ENCODE peak calls at places on chromosomes 4 and X, in ten cellular contexts. One of them, this sample, is unnamed.

GRCh38 chrX:71492086-71493065 is 40.5 kb upstream of the OGT start:
- DNase-seq in activated naive CD8-positive, alpha-beta T cell treated with anti-CD3 and anti-CD28 coated beads, Interleukin-2, amount 10 ng/mL, durations not matched to agents 7 days and 5 days: peak
- DNase-seq in H7: peak
- DNase-seq in foreskin melanocyte: no peak
- DNase-seq in cardiac fibroblast: no peak
- DNase-seq in astrocyte of the cerebellum: peak
- DNase-seq in stimulated activated CD8-positive, alpha-beta memory T cell treated with anti-CD3 and anti-CD28 coated beads, Interleukin-7, amount 100 ng/mL, for 1 hour: no peak
- DNase-seq in Right ventricle myocardium inferior: peak
- DNase-seq in NCI-H1417: no peak
- DNase-seq in MV-4-11: peak
- DNase-seq in this sample: no peak

GRCh38 chrX:19571708-19572107 is 56.4 kb upstream of the MAP3K15 start:
- DNase-seq in foreskin melanocyte: no peak
- DNase-seq in MV-4-11: no peak
- DNase-seq in NCI-H1417: no peak
- DNase-seq in Right ventricle myocardium inferior: no peak
- DNase-seq in H7: no peak
- DNase-seq in cardiac fibroblast: no peak
- DNase-seq in astrocyte of the cerebellum: no peak
- DNase-seq in stimulated activated CD8-positive, alpha-beta memory T cell treated with anti-CD3 and anti-CD28 coated beads, Interleukin-7, amount 100 ng/mL, for 1 hour: no peak
- DNase-seq in activated naive CD8-positive, alpha-beta T cell treated with anti-CD3 and anti-CD28 coated beads, Interleukin-2, amount 10 ng/mL, durations not matched to agents 7 days and 5 days: no peak
- DNase-seq in this sample: no peak

GRCh38 chrX:477441-478012 is 90.8 kb upstream of the PPP2R3B start:
- DNase-seq in H7: no peak
- DNase-seq in astrocyte of the cerebellum: no peak
- DNase-seq in Right ventricle myocardium inferior: no peak
- DNase-seq in cardiac fibroblast: no peak
- DNase-seq in foreskin melanocyte: no peak
- DNase-seq in stimulated activated CD8-positive, alpha-beta memory T cell treated with anti-CD3 and anti-CD28 coated beads, Interleukin-7, amount 100 ng/mL, for 1 hour: no peak
- DNase-seq in NCI-H1417: no peak
- DNase-seq in MV-4-11: no peak
- DNase-seq in activated naive CD8-positive, alpha-beta T cell treated with anti-CD3 and anti-CD28 coated beads, Interleukin-2, amount 10 ng/mL, durations not matched to agents 7 days and 5 days: no peak
- DNase-seq in this sample: no peak

GRCh38 chrX:97238632-97239031 is 354.9 kb downstream of the RPA4 start:
- DNase-seq in NCI-H1417: no peak
- DNase-seq in cardiac fibroblast: peak
- DNase-seq in Right ventricle myocardium inferior: no peak
- DNase-seq in H7: no peak
- DNase-seq in activated naive CD8-positive, alpha-beta T cell treated with anti-CD3 and anti-CD28 coated beads, Interleukin-2, amount 10 ng/mL, durations not matched to agents 7 days and 5 days: no peak
- DNase-seq in foreskin melanocyte: peak
- DNase-seq in stimulated activated CD8-positive, alpha-beta memory T cell treated with anti-CD3 and anti-CD28 coated beads, Interleukin-7, amount 100 ng/mL, for 1 hour: no peak
- DNase-seq in MV-4-11: no peak
- DNase-seq in astrocyte of the cerebellum: peak
- DNase-seq in this sample: no peak

GRCh38 chr4:165425629-165426028 is 46.8 kb downstream of the CPE start:
- DNase-seq in NCI-H1417: peak
- DNase-seq in MV-4-11: no peak
- DNase-seq in stimulated activated CD8-positive, alpha-beta memory T cell treated with anti-CD3 and anti-CD28 coated beads, Interleukin-7, amount 100 ng/mL, for 1 hour: no peak
- DNase-seq in activated naive CD8-positive, alpha-beta T cell treated with anti-CD3 and anti-CD28 coated beads, Interleukin-2, amount 10 ng/mL, durations not matched to agents 7 days and 5 days: no peak
- DNase-seq in Right ventricle myocardium inferior: no peak
- DNase-seq in astrocyte of the cerebellum: no peak
- DNase-seq in foreskin melanocyte: no peak
- DNase-seq in cardiac fibroblast: no peak
- DNase-seq in H7: no peak
- DNase-seq in this sample: no peak

GRCh38 chrX:123072686-123073385 is 111.2 kb upstream of the GRIA3 start:
- DNase-seq in cardiac fibroblast: no peak
- DNase-seq in stimulated activated CD8-positive, alpha-beta memory T cell treated with anti-CD3 and anti-CD28 coated beads, Interleukin-7, amount 100 ng/mL, for 1 hour: no peak
- DNase-seq in MV-4-11: no peak
- DNase-seq in Right ventricle myocardium inferior: no peak
- DNase-seq in NCI-H1417: no peak
- DNase-seq in H7: no peak
- DNase-seq in astrocyte of the cerebellum: no peak
- DNase-seq in foreskin melanocyte: no peak
- DNase-seq in activated naive CD8-positive, alpha-beta T cell treated with anti-CD3 and anti-CD28 coated beads, Interleukin-2, amount 10 ng/mL, durations not matched to agents 7 days and 5 days: no peak
- DNase-seq in this sample: no peak

GRCh38 chr4:169282429-169283113 is 11.8 kb upstream of the SH3RF1 start:
- DNase-seq in foreskin melanocyte: no peak
- DNase-seq in cardiac fibroblast: peak
- DNase-seq in stimulated activated CD8-positive, alpha-beta memory T cell treated with anti-CD3 and anti-CD28 coated beads, Interleukin-7, amount 100 ng/mL, for 1 hour: no peak
- DNase-seq in MV-4-11: no peak
- DNase-seq in Right ventricle myocardium inferior: no peak
- DNase-seq in H7: no peak
- DNase-seq in activated naive CD8-positive, alpha-beta T cell treated with anti-CD3 and anti-CD28 coated beads, Interleukin-2, amount 10 ng/mL, durations not matched to agents 7 days and 5 days: no peak
- DNase-seq in NCI-H1417: no peak
- DNase-seq in astrocyte of the cerebellum: no peak
- DNase-seq in this sample: no peak

GRCh38 chr4:176376032-176376614 is 56.4 kb downstream of the SPCS3 start:
- DNase-seq in Right ventricle myocardium inferior: no peak
- DNase-seq in NCI-H1417: peak
- DNase-seq in H7: peak
- DNase-seq in stimulated activated CD8-positive, alpha-beta memory T cell treated with anti-CD3 and anti-CD28 coated beads, Interleukin-7, amount 100 ng/mL, for 1 hour: no peak
- DNase-seq in cardiac fibroblast: peak
- DNase-seq in astrocyte of the cerebellum: no peak
- DNase-seq in activated naive CD8-positive, alpha-beta T cell treated with anti-CD3 and anti-CD28 coated beads, Interleukin-2, amount 10 ng/mL, durations not matched to agents 7 days and 5 days: no peak
- DNase-seq in foreskin melanocyte: no peak
- DNase-seq in MV-4-11: peak
- DNase-seq in this sample: no peak

GRCh38 chrX:81174286-81174685 is 27.4 kb downstream of the HMGN5 start:
- DNase-seq in cardiac fibroblast: peak
- DNase-seq in Right ventricle myocardium inferior: no peak
- DNase-seq in NCI-H1417: peak
- DNase-seq in stimulated activated CD8-positive, alpha-beta memory T cell treated with anti-CD3 and anti-CD28 coated beads, Interleukin-7, amount 100 ng/mL, for 1 hour: no peak
- DNase-seq in H7: peak
- DNase-seq in MV-4-11: peak
- DNase-seq in activated naive CD8-positive, alpha-beta T cell treated with anti-CD3 and anti-CD28 coated beads, Interleukin-2, amount 10 ng/mL, durations not matched to agents 7 days and 5 days: no peak
- DNase-seq in foreskin melanocyte: no peak
- DNase-seq in astrocyte of the cerebellum: peak
- DNase-seq in this sample: no peak

GRCh38 chrX:19272452-19272851 is 71.3 kb upstream of the PDHA1 start:
- DNase-seq in NCI-H1417: no peak
- DNase-seq in H7: no peak
- DNase-seq in astrocyte of the cerebellum: peak
- DNase-seq in stimulated activated CD8-positive, alpha-beta memory T cell treated with anti-CD3 and anti-CD28 coated beads, Interleukin-7, amount 100 ng/mL, for 1 hour: no peak
- DNase-seq in activated naive CD8-positive, alpha-beta T cell treated with anti-CD3 and anti-CD28 coated beads, Interleukin-2, amount 10 ng/mL, durations not matched to agents 7 days and 5 days: no peak
- DNase-seq in cardiac fibroblast: peak
- DNase-seq in Right ventricle myocardium inferior: no peak
- DNase-seq in MV-4-11: no peak
- DNase-seq in foreskin melanocyte: peak
- DNase-seq in this sample: no peak

GRCh38 chrX:97429101-97429500 is 545.4 kb downstream of the RPA4 start:
- DNase-seq in MV-4-11: no peak
- DNase-seq in NCI-H1417: no peak
- DNase-seq in activated naive CD8-positive, alpha-beta T cell treated with anti-CD3 and anti-CD28 coated beads, Interleukin-2, amount 10 ng/mL, durations not matched to agents 7 days and 5 days: no peak
- DNase-seq in Right ventricle myocardium inferior: no peak
- DNase-seq in foreskin melanocyte: no peak
- DNase-seq in stimulated activated CD8-positive, alpha-beta memory T cell treated with anti-CD3 and anti-CD28 coated beads, Interleukin-7, amount 100 ng/mL, for 1 hour: no peak
- DNase-seq in H7: no peak
- DNase-seq in astrocyte of the cerebellum: no peak
- DNase-seq in cardiac fibroblast: no peak
- DNase-seq in this sample: no peak

GRCh38 chr4:154743683-154744340 is at the start of gene LRAT:
- DNase-seq in astrocyte of the cerebellum: no peak
- DNase-seq in MV-4-11: no peak
- DNase-seq in stimulated activated CD8-positive, alpha-beta memory T cell treated with anti-CD3 and anti-CD28 coated beads, Interleukin-7, amount 100 ng/mL, for 1 hour: no peak
- DNase-seq in foreskin melanocyte: no peak
- DNase-seq in cardiac fibroblast: no peak
- DNase-seq in H7: peak
- DNase-seq in NCI-H1417: peak
- DNase-seq in Right ventricle myocardium inferior: no peak
- DNase-seq in activated naive CD8-positive, alpha-beta T cell treated with anti-CD3 and anti-CD28 coated beads, Interleukin-2, amount 10 ng/mL, durations not matched to agents 7 days and 5 days: peak
- DNase-seq in this sample: no peak

GRCh38 chr4:16204505-16204904 is 21.8 kb downstream of the TAPT1 start:
- DNase-seq in astrocyte of the cerebellum: no peak
- DNase-seq in cardiac fibroblast: no peak
- DNase-seq in H7: no peak
- DNase-seq in foreskin melanocyte: no peak
- DNase-seq in stimulated activated CD8-positive, alpha-beta memory T cell treated with anti-CD3 and anti-CD28 coated beads, Interleukin-7, amount 100 ng/mL, for 1 hour: no peak
- DNase-seq in activated naive CD8-positive, alpha-beta T cell treated with anti-CD3 and anti-CD28 coated beads, Interleukin-2, amount 10 ng/mL, durations not matched to agents 7 days and 5 days: no peak
- DNase-seq in MV-4-11: no peak
- DNase-seq in NCI-H1417: no peak
- DNase-seq in Right ventricle myocardium inferior: no peak
- DNase-seq in this sample: no peak

GRCh38 chr4:93373893-93374860 is 454.4 kb upstream of the ATOH1 start:
- DNase-seq in MV-4-11: no peak
- DNase-seq in activated naive CD8-positive, alpha-beta T cell treated with anti-CD3 and anti-CD28 coated beads, Interleukin-2, amount 10 ng/mL, durations not matched to agents 7 days and 5 days: no peak
- DNase-seq in astrocyte of the cerebellum: no peak
- DNase-seq in NCI-H1417: peak
- DNase-seq in foreskin melanocyte: no peak
- DNase-seq in cardiac fibroblast: no peak
- DNase-seq in H7: no peak
- DNase-seq in Right ventricle myocardium inferior: no peak
- DNase-seq in stimulated activated CD8-positive, alpha-beta memory T cell treated with anti-CD3 and anti-CD28 coated beads, Interleukin-7, amount 100 ng/mL, for 1 hour: no peak
- DNase-seq in this sample: no peak

GRCh38 chrX:12794654-12795053 is 3.4 kb downstream of the PRPS2 start:
- DNase-seq in activated naive CD8-positive, alpha-beta T cell treated with anti-CD3 and anti-CD28 coated beads, Interleukin-2, amount 10 ng/mL, durations not matched to agents 7 days and 5 days: no peak
- DNase-seq in MV-4-11: no peak
- DNase-seq in NCI-H1417: no peak
- DNase-seq in astrocyte of the cerebellum: no peak
- DNase-seq in cardiac fibroblast: no peak
- DNase-seq in stimulated activated CD8-positive, alpha-beta memory T cell treated with anti-CD3 and anti-CD28 coated beads, Interleukin-7, amount 100 ng/mL, for 1 hour: no peak
- DNase-seq in H7: no peak
- DNase-seq in Right ventricle myocardium inferior: no peak
- DNase-seq in foreskin melanocyte: no peak
- DNase-seq in this sample: no peak

GRCh38 chrX:7115557-7115956 is 32.0 kb upstream of the STS start:
- DNase-seq in Right ventricle myocardium inferior: peak
- DNase-seq in activated naive CD8-positive, alpha-beta T cell treated with anti-CD3 and anti-CD28 coated beads, Interleukin-2, amount 10 ng/mL, durations not matched to agents 7 days and 5 days: no peak
- DNase-seq in NCI-H1417: no peak
- DNase-seq in cardiac fibroblast: no peak
- DNase-seq in astrocyte of the cerebellum: no peak
- DNase-seq in H7: no peak
- DNase-seq in foreskin melanocyte: peak
- DNase-seq in MV-4-11: peak
- DNase-seq in stimulated activated CD8-positive, alpha-beta memory T cell treated with anti-CD3 and anti-CD28 coated beads, Interleukin-7, amount 100 ng/mL, for 1 hour: no peak
- DNase-seq in this sample: no peak

This sample was measured in cerebellar nuclear complex.